ENCODE peak calls at places on chromosomes 4 and X, in five cellular contexts. V, J, G, K and A are unnamed samples.

GRCh38 chrX:55767100-55767499 is 49.6 kb downstream of the RRAGB start:
- DNase-seq in G (no peak), V (no peak), J (no peak), K (no peak), A (no peak)

GRCh38 chrX:41332988-41333743 is 796 bp upstream of the DDX3X start:
- DNase-seq in J (peak), V (peak), K (peak), G (peak), A (peak)

GRCh38 chrX:65690057-65690855 is 22.8 kb downstream of the MSN start:
- DNase-seq in V (no peak), G (no peak), J (no peak), K (peak), A (no peak)

GRCh38 chr4:47827339-47828047 is 10.4 kb downstream of the CORIN start:
- DNase-seq in J (no peak), G (no peak), K (no peak), V (no peak), A (no peak)

GRCh38 chr4:183430987-183431347 is 13.5 kb upstream of the CDKN2AIP start:
- DNase-seq in G (no peak), K (no peak), J (no peak), V (no peak), A (no peak)

GRCh38 chr4:98950925-98951324 is 22.0 kb upstream of the EIF4E start:
- DNase-seq in K (no peak), J (no peak), V (no peak), G (no peak), A (no peak)

GRCh38 chr4:26116057-26116456 is 202.0 kb downstream of the SMIM20 start:
- DNase-seq in G (peak), J (no peak), V (no peak), K (no peak), A (no peak)

GRCh38 chr4:38210396-38211114 is 250.4 kb downstream of the PTTG2 start:
- DNase-seq in J (no peak), G (no peak), K (peak), V (no peak), A (no peak)

DNA sequence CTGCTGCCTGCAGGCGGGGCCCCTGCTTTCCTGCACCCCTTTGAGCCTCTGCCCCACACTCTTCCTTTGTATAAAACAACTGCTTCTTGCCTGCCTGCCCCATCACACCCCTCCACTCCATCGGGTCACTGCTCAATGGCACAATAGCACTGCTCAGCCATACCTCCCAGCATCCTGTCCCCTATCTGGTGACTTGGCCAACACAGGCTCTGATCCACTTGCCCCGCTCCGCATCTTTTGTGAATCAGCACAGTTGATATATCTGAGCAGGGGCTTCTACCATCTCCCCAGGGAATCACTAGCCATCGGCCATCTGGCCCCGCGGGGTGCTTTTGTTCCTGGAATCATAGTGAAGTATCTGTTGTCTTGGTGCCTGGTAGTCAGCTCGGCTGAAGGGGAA is 45.3 kb downstream of the MAP7D3 start:
- DNase-seq in V (no peak), G (no peak), J (no peak), K (no peak), A (no peak)
- H3K4me3 ChIP-seq in V (peak), G (no peak), J (no peak), K (no peak), A (no peak)

GRCh38 chrX:48918303-48918643 is 551 bp downstream of the PIM2 start:
- DNase-seq in K (no peak), G (no peak), V (no peak), J (no peak), A (no peak)

GRCh38 chrX:48919947-48920712 is 1.3 kb upstream of the PIM2 start:
- DNase-seq in V (no peak), K (no peak), G (no peak), J (no peak), A (no peak)

GRCh38 chrX:48919360-48919821 is 567 bp upstream of the PIM2 start:
- DNase-seq in V (no peak), J (no peak), K (no peak), G (no peak), A (peak)

GRCh38 chrX:48917139-48917980 is 1.5 kb downstream of the PIM2 start:
- DNase-seq in G (peak), V (peak), K (peak), J (peak), A (peak)

DNA sequence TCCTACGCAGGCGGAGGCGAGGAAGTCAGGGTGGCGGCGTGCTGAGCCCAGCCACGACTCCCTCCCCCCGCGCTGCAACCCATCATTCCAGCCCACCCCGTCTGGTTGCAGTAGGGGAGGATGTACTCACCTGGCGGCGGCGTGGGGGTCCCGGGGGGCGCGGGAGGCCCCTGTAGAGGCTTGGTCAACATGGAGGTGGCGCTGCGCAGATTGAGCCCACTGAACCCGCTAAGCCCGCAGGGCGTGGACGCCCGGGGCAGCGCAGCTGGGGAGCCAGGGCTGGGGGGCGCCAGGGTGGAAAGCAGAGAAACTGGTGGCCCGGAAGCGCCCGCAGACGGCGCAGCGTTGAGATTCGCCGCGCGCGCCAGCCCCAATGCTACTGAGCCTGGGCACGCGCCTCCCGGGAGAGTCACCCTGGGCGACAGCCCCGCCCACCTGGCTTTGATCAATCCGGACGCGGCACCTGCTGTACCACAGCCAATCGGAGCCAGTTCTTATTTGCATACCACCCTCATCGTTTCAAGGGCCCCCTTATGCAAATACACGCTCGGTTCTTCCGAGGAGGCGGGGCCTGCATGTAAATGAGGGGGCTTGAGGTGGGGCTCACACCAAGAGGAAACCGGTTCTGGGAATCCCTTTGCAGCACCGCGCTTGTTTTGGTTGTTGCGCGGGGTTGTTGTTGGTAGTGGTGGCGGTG is at the start of gene PIM2:
- DNase-seq in K (peak), G (peak), V (peak), J (peak), A (peak)
- H3K4me3 ChIP-seq in K (peak), G (peak), V (peak), J (peak), A (no peak)

DNA sequence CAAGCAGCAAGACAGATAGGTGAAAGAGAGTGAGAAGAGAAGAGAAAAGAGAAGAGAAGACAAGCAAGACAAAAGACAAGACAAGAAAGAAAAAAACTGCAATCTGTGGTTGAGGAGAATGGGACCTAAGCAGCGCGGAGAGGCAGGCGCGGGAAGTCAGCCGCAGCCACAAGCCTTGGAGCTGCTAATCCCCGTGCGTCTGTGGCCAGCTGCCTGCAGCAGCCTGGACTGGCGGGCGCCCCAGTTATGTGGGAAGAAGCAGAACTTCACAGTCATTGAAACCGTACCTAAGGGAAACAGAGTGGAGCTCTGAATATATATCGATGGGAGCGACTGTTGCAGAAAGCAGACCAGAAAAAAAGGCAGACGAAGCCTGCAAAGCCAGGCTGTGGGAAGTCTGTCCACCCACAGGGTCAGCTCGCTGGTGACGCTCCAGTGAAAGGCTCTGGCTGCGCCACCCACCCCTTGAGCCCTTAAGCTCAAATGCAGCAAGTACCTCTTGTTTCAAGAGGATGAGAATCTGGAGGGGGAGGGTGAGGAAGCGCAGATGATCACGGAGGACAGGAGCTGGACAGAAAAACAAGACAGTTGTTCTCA is 24.8 kb downstream of the KCNE5 start:
- DNase-seq in J (no peak), K (no peak), V (no peak), G (peak), A (no peak)
- H3K4me3 ChIP-seq in J (no peak), K (no peak), V (no peak), G (no peak), A (no peak)

DNA sequence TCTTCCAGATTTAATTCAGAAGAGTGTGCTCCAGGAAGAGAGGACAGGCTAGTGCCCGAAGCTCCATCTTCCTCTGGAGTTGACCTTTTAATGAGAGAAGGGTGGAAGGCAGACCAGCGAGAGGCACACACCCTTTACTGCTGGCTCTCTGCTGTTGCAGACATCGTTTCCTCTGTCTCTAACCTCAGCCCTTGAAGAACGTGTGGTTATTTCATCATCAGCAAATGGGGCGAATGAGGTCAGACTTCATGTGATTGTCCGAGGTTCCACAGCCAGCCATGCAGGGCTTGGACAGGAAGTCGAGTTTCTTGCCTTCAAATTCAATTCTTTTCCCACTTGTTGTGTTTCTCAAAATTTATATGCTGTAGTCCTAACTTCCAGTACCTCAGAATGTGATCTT is 155.2 kb upstream of the MSX1 start:
- DNase-seq in G (no peak), V (no peak), K (no peak), J (peak), A (no peak)
- H3K4me3 ChIP-seq in G (no peak), V (no peak), K (no peak), J (no peak), A (no peak)

GRCh38 chrX:37906357-37906756 is 59.0 kb upstream of the DYNLT3 start:
- DNase-seq in G (no peak), V (no peak), J (no peak), K (no peak), A (no peak)
- H3K4me3 ChIP-seq in G (peak), V (no peak), J (no peak), K (peak), A (peak)

GRCh38 chr4:6619466-6620255 is 20.8 kb upstream of the MRFAP1 start:
- DNase-seq in V (no peak), G (no peak), J (no peak), K (no peak), A (no peak)

GRCh38 chr4:6617246-6617645 is 23.2 kb upstream of the MRFAP1 start:
- DNase-seq in K (no peak), G (no peak), V (no peak), J (no peak), A (no peak)

GRCh38 chr4:6618386-6619115 is 21.9 kb upstream of the MRFAP1 start:
- DNase-seq in K (no peak), V (no peak), G (no peak), J (no peak), A (no peak)

GRCh38 chr4:6620296-6620695 is 20.2 kb upstream of the MRFAP1 start:
- DNase-seq in J (no peak), K (no peak), V (no peak), G (no peak), A (no peak)

GRCh38 chr4:6619116-6619465 is 21.4 kb upstream of the MRFAP1 start:
- DNase-seq in G (no peak), J (no peak), V (no peak), K (no peak), A (no peak)
- H3K4me3 ChIP-seq in G (no peak), J (no peak), V (no peak), K (no peak), A (no peak)

GRCh38 chr4:130563185-130563890 is 1467.4 kb downstream of the C4orf33 start:
- DNase-seq in J (no peak), G (peak), V (no peak), K (peak), A (peak)
- H3K4me3 ChIP-seq in J (no peak), G (peak), V (peak), K (peak), A (no peak)

GRCh38 chr4:56874918-56875317 is 32.8 kb upstream of the REST start:
- DNase-seq in V (no peak), J (no peak), K (no peak), G (no peak), A (no peak)

GRCh38 chr4:56876264-56876663 is 31.4 kb upstream of the REST start:
- DNase-seq in V (no peak), G (no peak), K (no peak), J (no peak), A (no peak)

GRCh38 chr4:56870927-56871326 is 36.8 kb upstream of the REST start:
- DNase-seq in J (no peak), V (no peak), K (no peak), G (peak), A (no peak)

GRCh38 chr4:56871357-56871993 is 36.2 kb upstream of the REST start:
- DNase-seq in K (no peak), J (no peak), V (no peak), G (peak), A (no peak)

GRCh38 chr4:56874166-56874565 is 33.5 kb upstream of the REST start:
- DNase-seq in V (no peak), G (no peak), J (no peak), K (no peak), A (no peak)
- H3K4me3 ChIP-seq in V (no peak), G (no peak), J (no peak), K (no peak), A (no peak)

GRCh38 chr4:100630341-100630740 is 112.5 kb upstream of the EMCN start:
- DNase-seq in V (no peak), G (no peak), J (no peak), K (no peak), A (no peak)

GRCh38 chr4:100631281-100631968 is 113.6 kb upstream of the EMCN start:
- DNase-seq in K (no peak), V (no peak), J (no peak), G (no peak), A (no peak)

GRCh38 chr4:100635899-100636298 is 118.1 kb upstream of the EMCN start:
- DNase-seq in K (no peak), V (no peak), G (no peak), J (no peak), A (no peak)

GRCh38 chr4:100632163-100632562 is 114.3 kb upstream of the EMCN start:
- DNase-seq in V (no peak), G (no peak), J (no peak), K (no peak), A (peak)

GRCh38 chr4:100633269-100633668 is 115.4 kb upstream of the EMCN start:
- DNase-seq in V (no peak), K (no peak), J (no peak), G (no peak), A (no peak)
- H3K4me3 ChIP-seq in V (no peak), K (no peak), J (no peak), G (no peak), A (no peak)